ENCODE peak calls at places on chromosome 5, in seven cellular contexts. U, R, E, D, B, C and J are unnamed samples.

GRCh38 chr5:131466171-131466766 is 168.8 kb downstream of the RAPGEF6 start:
- DNase-seq in D (no peak), R (peak; percentile 94), B (no peak), E (no peak), C (no peak), U (no peak), J (peak; percentile 79)

GRCh38 chr5:59158165-59158564 is 575.3 kb downstream of the RAB3C start:
- DNase-seq in D (no peak), U (no peak), C (no peak), R (peak; percentile 16), B (no peak), E (no peak), J (peak; percentile 14)

GRCh38 chr5:59351076-59351794 is 542.3 kb downstream of the PDE4D start:
- DNase-seq in D (no peak), R (peak; percentile 73), U (no peak), E (no peak), B (no peak), C (peak; percentile 86), J (no peak)

GRCh38 chr5:58235279-58235678 is 224.6 kb downstream of the PLK2 start:
- DNase-seq in B (no peak), U (no peak), R (peak; percentile 75), E (no peak), D (no peak), C (no peak), J (no peak)

GRCh38 chr5:32308951-32309350 is 3.8 kb downstream of the MTMR12 start:
- DNase-seq in D (no peak), U (no peak), C (no peak), R (no peak), B (no peak), E (no peak), J (no peak)

GRCh38 chr5:44574626-44575025 is 185.4 kb upstream of the FGF10 start:
- DNase-seq in E (no peak), R (no peak), C (no peak), U (no peak), B (no peak), D (no peak), J (no peak)

GRCh38 chr5:116420540-116420939 is 154.1 kb downstream of the SEMA6A start:
- DNase-seq in D (no peak), E (no peak), R (no peak), C (no peak), U (no peak), B (no peak), J (no peak)

GRCh38 chr5:69048233-69048632 is 45.6 kb upstream of the SLC30A5 start:
- DNase-seq in B (no peak), U (no peak), E (no peak), C (no peak), R (no peak), D (no peak), J (no peak)

GRCh38 chr5:154422298-154422697 is 23.5 kb upstream of the SAP30L start:
- DNase-seq in D (no peak), C (no peak), R (no peak), U (no peak), B (no peak), E (no peak), J (no peak)

GRCh38 chr5:123001801-123002200 is 34.7 kb downstream of the PPIC start:
- DNase-seq in R (no peak), C (no peak), B (no peak), E (no peak), D (no peak), U (no peak), J (no peak)

GRCh38 chr5:140189977-140190867 is 15.2 kb downstream of the CYSTM1 start:
- DNase-seq in C (no peak), R (peak; percentile 58), U (no peak), B (no peak), D (no peak), E (no peak), J (peak; percentile 83)

GRCh38 chr5:143033535-143034260 is 263.5 kb downstream of the ARHGAP26 start:
- DNase-seq in B (no peak), R (peak; percentile 87), D (no peak), U (no peak), E (no peak), C (no peak), J (peak; percentile 58)

GRCh38 chr5:157689942-157690689 is 18.8 kb downstream of the C5orf52 start:
- DNase-seq in B (no peak), D (no peak), C (no peak), R (no peak), E (no peak), U (peak; percentile 23), J (no peak)

GRCh38 chr5:17019324-17019723 is 83.2 kb upstream of the MYO10 start:
- DNase-seq in U (no peak), E (no peak), C (no peak), R (peak; percentile 57), B (no peak), D (no peak), J (no peak)

GRCh38 chr5:125310749-125311148 is 564.3 kb upstream of the ZNF608 start:
- DNase-seq in U (no peak), E (no peak), D (no peak), B (no peak), R (peak; percentile 31), C (no peak), J (no peak)

GRCh38 chr5:126139086-126139485 is 284.1 kb upstream of the GRAMD2B start:
- DNase-seq in E (no peak), C (peak; percentile 7), U (no peak), D (no peak), B (no peak), R (no peak), J (no peak)

GRCh38 chr5:112491257-112491656 is 72.2 kb upstream of the EPB41L4A start:
- DNase-seq in B (no peak), R (peak; percentile 5), E (no peak), C (no peak), D (no peak), U (no peak), J (no peak)

GRCh38 chr5:110536120-110537115 is 190.1 kb downstream of the TMEM232 start:
- DNase-seq in C (no peak), B (no peak), D (no peak), R (no peak), E (no peak), U (no peak), J (no peak)

GRCh38 chr5:151338734-151339133 is 8.6 kb downstream of the SLC36A2 start:
- DNase-seq in U (no peak), C (no peak), R (no peak), B (no peak), D (no peak), E (no peak), J (no peak)

GRCh38 chr5:180631549-180632392 is 17.6 kb downstream of the FLT4 start:
- DNase-seq in U (no peak), E (no peak), C (no peak), R (no peak), B (no peak), D (no peak), J (no peak)